ENCODE peak calls at places on chromosomes 6 and 20, in ten cellular contexts. Q is Panc1, I is HL-60, V is bronchial epithelial cell, C is breast epithelium, U is left lung, A is adrenal gland, D is spleen, X is retinal pigment epithelial cell, L is fibroblast of lung. P is an unnamed sample.
A peak's percentile ranks its signal among the peaks of the same experiment; 100 is the strongest.

GRCh38 chr20:49675368-49676151 is 38.1 kb downstream of the B4GALT5 start:
- DNase-seq in I (no peak), A (no peak), V (no peak), U (no peak), D (no peak), Q (no peak), L (peak; percentile 66), X (no peak), C (no peak), P (peak; percentile 67)

GRCh38 chr6:144478487-144478886 is 193.4 kb downstream of the UTRN start:
- DNase-seq in U (no peak), A (no peak), X (no peak), C (no peak), V (no peak), D (no peak), L (no peak), I (no peak), Q (no peak), P (no peak)

GRCh38 chr6:43391448-43392031 is 22.1 kb upstream of the ZNF318 start:
- DNase-seq in I (no peak), A (no peak), X (no peak), D (no peak), C (no peak), L (peak; percentile 28), U (no peak), Q (no peak), V (no peak), P (no peak)

GRCh38 chr6:66662196-66662595 is 955.2 kb upstream of the EYS start:
- DNase-seq in I (no peak), D (no peak), L (peak; percentile 14), A (no peak), V (peak; percentile 20), C (no peak), Q (no peak), U (no peak), X (no peak), P (no peak)

GRCh38 chr6:140043357-140043756 is 668.9 kb upstream of the CITED2 start:
- DNase-seq in X (peak; percentile 74), I (peak; percentile 77), A (no peak), C (no peak), D (no peak), V (peak; percentile 97), Q (no peak), L (peak; percentile 98), U (no peak), P (peak; percentile 96)

GRCh38 chr6:125831660-125832059 is 40.9 kb downstream of the NCOA7 start:
- DNase-seq in X (no peak), C (no peak), I (no peak), D (no peak), A (no peak), L (no peak), Q (no peak), U (no peak), V (no peak), P (no peak)

GRCh38 chr6:133710826-133711225 is 178.1 kb upstream of the TCF21 start:
- DNase-seq in L (no peak), V (peak; percentile 64), Q (no peak), U (no peak), I (no peak), C (no peak), A (no peak), D (no peak), X (no peak), P (no peak)

GRCh38 chr6:10640402-10640801 is 54.0 kb downstream of the C6orf52 start:
- DNase-seq in U (no peak), L (no peak), Q (no peak), I (no peak), X (no peak), V (no peak), A (no peak), C (no peak), D (no peak), P (no peak)

GRCh38 chr20:2297352-2297717 is 1.5 kb downstream of the TGM3 start:
- DNase-seq in I (no peak), X (no peak), L (no peak), U (no peak), D (no peak), A (no peak), V (no peak), Q (no peak), C (no peak), P (no peak)

GRCh38 chr6:9504191-9504590 is 910.7 kb downstream of the TFAP2A start:
- DNase-seq in L (no peak), Q (no peak), I (no peak), X (no peak), A (no peak), V (no peak), C (no peak), D (no peak), U (no peak), P (no peak)

GRCh38 chr6:126720326-126720725 is 380.4 kb downstream of the CENPW start:
- DNase-seq in C (no peak), A (no peak), Q (no peak), X (peak; percentile 43), U (no peak), I (no peak), L (peak; percentile 26), V (peak; percentile 22), D (no peak), P (no peak)

GRCh38 chr6:128275030-128275429 is 245.4 kb downstream of the PTPRK start:
- DNase-seq in L (peak; percentile 65), V (peak; percentile 77), D (no peak), Q (peak; percentile 63), I (no peak), X (no peak), C (no peak), U (no peak), A (no peak), P (no peak)

GRCh38 chr6:27758471-27758870 is 153.7 kb downstream of the OR2B2 start:
- DNase-seq in A (no peak), V (no peak), C (no peak), U (no peak), L (no peak), I (no peak), D (no peak), Q (no peak), X (no peak), P (no peak)

GRCh38 chr6:33424855-33425667 is 5.2 kb downstream of the SYNGAP1 start:
- DNase-seq in X (no peak), L (no peak), I (no peak), A (no peak), D (peak; percentile 81), V (no peak), U (no peak), C (no peak), Q (no peak), P (no peak)

GRCh38 chr6:706161-706560 is 13.2 kb upstream of the EXOC2 start:
- DNase-seq in I (no peak), D (no peak), X (no peak), U (no peak), L (no peak), V (no peak), C (no peak), A (no peak), Q (no peak), P (no peak)

GRCh38 chr6:137040393-137040792 is 4.4 kb downstream of the IL20RA start:
- DNase-seq in Q (no peak), C (no peak), V (no peak), D (no peak), U (no peak), L (no peak), A (no peak), I (no peak), X (no peak), P (no peak)
- TF ChIP-seq CTCF in Q (no peak), C (no peak), V (no peak), D (no peak), U (no peak), L (no peak), A (no peak), I (no peak), X (peak; percentile 19), P (no peak)

DNA sequence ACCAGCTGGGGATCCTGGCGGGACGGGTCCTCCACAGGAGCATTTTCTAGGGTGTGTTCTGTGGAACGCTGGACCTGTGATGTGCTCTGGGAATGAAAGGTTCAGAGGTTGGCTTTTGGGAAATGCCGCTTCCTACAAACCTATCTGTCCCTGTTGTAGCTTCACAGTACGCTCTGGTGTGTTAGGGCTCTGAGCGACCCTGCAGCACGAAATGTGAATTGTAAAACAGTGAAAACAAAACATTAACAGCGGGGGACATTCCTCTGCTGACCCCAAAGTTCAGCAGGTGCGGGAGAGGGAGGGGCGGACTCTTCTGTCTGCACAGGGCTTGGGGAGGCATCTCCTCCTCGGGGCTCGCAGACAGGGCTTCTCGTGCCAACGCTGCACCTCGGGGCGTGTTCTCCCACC is 155.9 kb downstream of the NRN1 start:
- DNase-seq in Q (no peak), A (no peak), U (no peak), I (no peak), V (no peak), X (no peak), D (no peak), L (no peak), C (no peak), P (no peak)
- H3K4me3 ChIP-seq in Q (peak overlapping the region; percentile 29), A (peak overlapping the region; percentile 27), U (peak overlapping the region; percentile 37), I (no peak overlapping the region), V (no peak overlapping the region), X (peak overlapping the region; percentile 46), D (peak overlapping the region; percentile 34), L (no peak overlapping the region), C (peak overlapping the region; percentile 35), P (peak overlapping the region; percentile 56)

GRCh38 chr6:150604467-150604866 is 4.8 kb downstream of the PLEKHG1 start:
- DNase-seq in Q (no peak), I (no peak), A (no peak), V (no peak), L (no peak), X (no peak), C (no peak), U (no peak), D (no peak), P (no peak)
- TF ChIP-seq CTCF in Q (no peak), I (no peak), A (no peak), V (no peak), L (no peak), X (no peak), C (no peak), U (no peak), D (no peak), P (no peak)

GRCh38 chr6:159047896-159048685 is 3.3 kb upstream of the TAGAP start:
- DNase-seq in C (no peak), A (no peak), L (no peak), U (no peak), D (no peak), Q (no peak), X (no peak), I (no peak), V (no peak), P (no peak)

GRCh38 chr6:159044899-159045727 is at the start of gene TAGAP:
- DNase-seq in C (no peak), A (peak; percentile 60), L (no peak), U (peak; percentile 88), V (no peak), I (peak; percentile 79), D (peak; percentile 94), X (no peak), Q (no peak), P (no peak)

GRCh38 chr6:159043236-159043635 is 1.6 kb downstream of the TAGAP start:
- DNase-seq in X (no peak), U (no peak), Q (no peak), A (no peak), I (no peak), C (no peak), V (no peak), L (no peak), D (no peak), P (no peak)

GRCh38 chr6:159043986-159044385 is 805 bp downstream of the TAGAP start:
- DNase-seq in C (no peak), D (no peak), I (no peak), Q (no peak), L (no peak), X (no peak), V (no peak), A (no peak), U (no peak), P (no peak)

GRCh38 chr6:159045826-159046225 is 1.0 kb upstream of the TAGAP start:
- DNase-seq in L (no peak), I (no peak), X (no peak), C (no peak), D (no peak), U (no peak), V (no peak), Q (no peak), A (no peak), P (no peak)
- H3K4me3 ChIP-seq in L (no peak overlapping the region), I (no peak overlapping the region), X (no peak overlapping the region), C (no peak overlapping the region), D (no peak overlapping the region), U (no peak overlapping the region), V (no peak overlapping the region), Q (no peak overlapping the region), A (no peak overlapping the region), P (no peak overlapping the region)